ENCODE peak calls at places on chromosome 14, in five cellular contexts. P, O, C, I and A are unnamed samples.

GRCh38 chr14:45125754-45126153 is 8.5 kb downstream of the FKBP3 start:
- DNase-seq in I (no peak), P (no peak), O (no peak), C (no peak), A (no peak)

GRCh38 chr14:76086636-76087035 is 65.1 kb upstream of the GPATCH2L start:
- DNase-seq in O (no peak), I (no peak), C (no peak), P (no peak), A (no peak)

GRCh38 chr14:65344011-65344410 is 68.5 kb upstream of the FUT8 start:
- DNase-seq in C (no peak), O (no peak), P (no peak), I (no peak), A (no peak)

GRCh38 chr14:102138935-102139247 is 806 bp upstream of the WDR20 start:
- DNase-seq in P (no peak), C (no peak), I (no peak), O (no peak), A (no peak)

GRCh38 chr14:60656755-60657608 is 7.7 kb upstream of the SIX1 start:
- DNase-seq in P (peak), O (peak), I (peak), C (peak), A (peak)

GRCh38 chr14:63988579-63988978 is 135.8 kb downstream of the SYNE2 start:
- DNase-seq in C (no peak), I (no peak), P (no peak), O (no peak), A (no peak)

GRCh38 chr14:57391609-57392195 is 1.3 kb downstream of the NAA30 start:
- DNase-seq in P (peak), I (no peak), C (peak), O (no peak), A (no peak)

GRCh38 chr14:31110872-31111271 is 84.7 kb upstream of the STRN3 start:
- DNase-seq in P (no peak), O (no peak), I (no peak), C (no peak), A (no peak)

GRCh38 chr14:68466491-68466977 is 326.3 kb downstream of the ZFP36L1 start:
- DNase-seq in P (no peak), I (peak), C (no peak), O (no peak), A (no peak)

GRCh38 chr14:69708586-69709169 is 58.3 kb upstream of the SRSF5 start:
- DNase-seq in P (no peak), O (no peak), I (peak), C (peak), A (no peak)

GRCh38 chr14:88592016-88592415 is 29.2 kb downstream of the ZC3H14 start:
- DNase-seq in C (no peak), O (no peak), P (no peak), I (no peak), A (no peak)

GRCh38 chr14:88879016-88879415 is 54.6 kb downstream of the TTC8 start:
- DNase-seq in I (no peak), O (no peak), C (no peak), P (no peak), A (peak)

GRCh38 chr14:31320216-31320615 is 100.1 kb downstream of the HEATR5A start:
- DNase-seq in C (no peak), P (no peak), O (no peak), I (no peak), A (no peak)

GRCh38 chr14:67410313-67410712 is 1.7 kb downstream of the PLEK2 start:
- DNase-seq in C (no peak), P (peak), I (no peak), O (no peak), A (no peak)

GRCh38 chr14:47425302-47425701 is 250.1 kb downstream of the MDGA2 start:
- DNase-seq in I (no peak), P (no peak), C (no peak), O (no peak), A (no peak)

GRCh38 chr14:69693145-69693544 is 73.8 kb upstream of the SRSF5 start:
- DNase-seq in I (no peak), O (no peak), C (no peak), P (no peak), A (no peak)

GRCh38 chr14:91170504-91171121 is 56.7 kb downstream of the DGLUCY start:
- DNase-seq in O (no peak), I (no peak), P (no peak), C (peak), A (no peak)

GRCh38 chr14:104581521-104581920 is 2.0 kb downstream of the C14orf180 start:
- DNase-seq in C (no peak), I (no peak), P (no peak), O (no peak), A (no peak)

GRCh38 chr14:101193845-101194355 is 290.4 kb upstream of the RTL1 start:
- DNase-seq in O (no peak), P (no peak), C (no peak), I (no peak), A (no peak)

GRCh38 chr14:71049435-71050147 is 142.3 kb downstream of the PCNX1 start:
- DNase-seq in O (no peak), C (peak), I (no peak), P (no peak), A (no peak)

GRCh38 chr14:20904393-20905029 is 13.3 kb downstream of the RNASE3 start:
- DNase-seq in O (no peak), I (peak), P (no peak), C (no peak), A (peak)

GRCh38 chr14:102262894-102263462 is 42.0 kb downstream of the MOK start:
- DNase-seq in I (peak), O (no peak), C (peak), P (no peak), A (no peak)

GRCh38 chr14:94110552-94111181 is at the start of gene IFI27:
- DNase-seq in I (no peak), O (no peak), P (peak), C (no peak), A (no peak)

GRCh38 chr14:75049731-75050201 is 1.5 kb downstream of the MLH3 start:
- DNase-seq in C (no peak), I (no peak), O (no peak), P (no peak), A (peak)

GRCh38 chr14:21711360-21711961 is 37.8 kb upstream of the OR4E1 start:
- DNase-seq in C (peak), P (peak), O (no peak), I (peak), A (peak)

GRCh38 chr14:106844608-106845285 is 1318.4 kb downstream of the TMEM121 start:
- DNase-seq in P (peak), I (peak), O (no peak), C (peak), A (peak)

GRCh38 chr14:101525646-101526527 is 35.4 kb upstream of the DIO3 start:
- DNase-seq in O (no peak), I (no peak), C (peak), P (no peak), A (no peak)

GRCh38 chr14:103519837-103520212 is 2.8 kb downstream of the CKB start:
- DNase-seq in I (no peak), O (no peak), P (no peak), C (peak), A (no peak)

GRCh38 chr14:70924521-70924920 is 17.3 kb downstream of the PCNX1 start:
- DNase-seq in C (no peak), O (no peak), P (no peak), I (no peak), A (no peak)

GRCh38 chr14:94016446-94016976 is 9.6 kb upstream of the OTUB2 start:
- DNase-seq in C (no peak), P (no peak), O (no peak), I (no peak), A (no peak)

GRCh38 chr14:67820428-67820881 is 876 bp downstream of the RAD51B start:
- DNase-seq in O (no peak), C (peak), I (peak), P (peak), A (no peak)

GRCh38 chr14:91694643-91695042 is 37.2 kb downstream of the CATSPERB start:
- DNase-seq in P (no peak), I (no peak), C (no peak), O (no peak), A (no peak)

GRCh38 chr14:53954551-53955233 is 1.9 kb downstream of the BMP4 start:
- DNase-seq in P (no peak), C (no peak), O (no peak), I (no peak), A (no peak)

GRCh38 chr14:34051966-34052657 is 101.2 kb upstream of the EGLN3 start:
- DNase-seq in I (peak), C (no peak), O (peak), P (no peak), A (no peak)

GRCh38 chr14:31449971-31450610 is 7.2 kb downstream of the DTD2 start:
- DNase-seq in P (peak), C (peak), O (no peak), I (peak), A (no peak)

GRCh38 chr14:72906316-72906715 is 12.4 kb upstream of the DPF3 start:
- DNase-seq in P (no peak), I (no peak), C (no peak), O (no peak), A (no peak)

GRCh38 chr14:57352771-57353170 is 37.6 kb upstream of the NAA30 start:
- DNase-seq in O (no peak), I (no peak), P (no peak), C (no peak), A (no peak)

GRCh38 chr14:31781578-31781977 is 220.4 kb downstream of the NUBPL start:
- DNase-seq in O (no peak), I (no peak), C (no peak), P (no peak), A (no peak)

DNA sequence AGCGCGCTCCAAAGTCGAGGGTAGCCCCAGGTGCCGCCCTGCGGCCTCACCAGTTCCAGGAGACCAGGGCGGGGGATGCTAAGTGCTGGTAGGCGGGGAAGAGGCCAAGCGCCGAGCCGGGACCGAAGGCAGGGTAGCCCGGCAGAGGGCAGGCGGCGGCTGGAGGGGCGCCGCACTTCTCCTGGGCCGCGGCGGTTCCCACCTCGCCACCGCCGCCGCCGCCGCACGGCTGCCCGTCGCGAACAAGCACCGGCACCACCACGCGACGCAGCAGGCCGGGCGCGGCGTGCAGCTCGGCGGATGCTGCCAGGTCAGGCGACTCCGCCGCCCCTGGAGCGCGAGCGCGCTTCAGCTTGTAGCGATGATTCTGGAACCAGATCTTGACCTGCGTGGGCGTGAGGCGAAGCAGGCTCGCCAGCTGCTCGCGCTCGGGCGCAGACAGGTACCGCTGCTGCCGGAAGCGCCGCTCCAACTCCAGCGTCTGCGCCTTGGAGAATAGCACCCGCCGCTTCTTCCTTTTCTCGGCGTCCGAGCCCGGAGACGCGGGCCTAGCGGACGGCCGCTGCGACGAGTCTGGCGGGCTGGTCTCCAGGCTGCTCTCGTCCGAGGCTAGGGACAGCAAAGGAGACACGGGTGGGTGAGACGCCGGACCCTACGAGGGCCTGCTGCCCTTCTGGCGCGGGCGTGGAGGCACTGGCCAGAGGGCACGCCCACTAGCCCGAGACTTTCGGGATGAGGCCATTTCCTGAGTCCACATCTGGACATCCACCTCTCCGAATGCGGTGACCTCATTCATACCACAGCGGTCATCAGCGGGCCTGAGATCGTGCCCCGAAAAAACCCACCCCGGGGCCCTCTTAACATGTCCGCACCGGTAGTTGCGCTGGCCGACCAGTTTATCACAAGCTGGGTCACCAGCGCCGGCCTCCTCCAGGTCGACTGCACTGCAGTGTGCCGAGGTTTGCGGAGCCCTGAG is 1.3 kb downstream of the NKX2-8 start:
- DNase-seq in I (no peak), O (no peak), C (peak), P (no peak), A (no peak)
- H3K4me3 ChIP-seq in I (no peak), O (no peak), C (no peak), P (no peak), A (peak)

DNA sequence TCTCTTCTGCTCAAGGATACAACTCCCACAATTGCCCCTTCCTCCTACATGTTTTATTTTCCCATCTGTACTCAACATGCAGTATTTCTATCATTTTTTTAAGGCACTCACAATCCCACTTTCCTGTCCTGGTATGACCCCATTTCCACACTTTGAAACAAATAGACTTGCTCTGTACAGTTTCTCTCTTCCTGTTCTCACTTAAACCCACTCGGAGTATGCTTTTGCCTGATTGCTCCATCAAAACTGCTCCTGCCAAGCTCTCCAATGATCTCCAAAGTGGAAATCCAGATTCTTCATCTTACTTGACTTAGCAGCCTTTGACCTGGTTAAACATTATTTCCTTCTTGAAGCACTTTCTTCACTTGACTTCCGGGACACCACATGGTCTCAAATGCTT is 384.5 kb downstream of the SEC23A start:
- DNase-seq in I (no peak), O (no peak), P (no peak), C (no peak), A (no peak)
- TF ChIP-seq GABPA in I (no peak), O (no peak), P (no peak), C (no peak), A (no peak)

DNA sequence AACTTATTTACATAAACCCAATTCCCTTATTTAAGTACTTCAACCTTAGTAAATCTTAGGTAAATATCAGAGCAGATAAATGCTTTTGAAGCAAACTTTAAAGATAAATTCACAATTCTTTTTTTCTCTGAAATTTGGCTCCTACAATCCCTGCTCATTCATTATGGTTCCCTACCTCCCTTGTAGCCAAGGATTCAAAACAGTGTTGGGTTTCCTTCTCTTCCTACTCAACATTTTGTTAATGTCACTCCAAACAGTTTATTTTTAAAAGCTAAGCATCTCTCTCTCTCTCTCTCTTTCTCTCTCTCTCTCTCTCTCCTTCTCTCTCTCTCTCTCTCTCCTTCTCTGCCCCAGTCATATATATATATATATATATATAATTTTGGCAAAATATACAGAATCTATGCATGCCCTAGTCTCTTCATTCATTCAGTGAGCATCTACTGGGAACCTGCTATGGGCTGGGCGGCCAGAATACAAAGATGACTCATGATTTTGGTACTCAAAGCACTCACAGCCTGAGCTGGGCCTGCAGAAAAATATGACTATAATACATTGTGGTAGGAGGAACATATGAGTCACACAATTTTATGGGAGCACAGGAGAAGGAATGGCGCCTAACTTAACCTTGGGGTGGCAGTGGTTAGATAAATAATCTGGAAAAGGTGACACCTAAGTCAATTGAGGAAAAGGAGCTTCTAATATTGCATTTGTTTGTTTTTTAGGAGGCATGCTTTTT is 123.7 kb upstream of the DHRS4 start:
- DNase-seq in O (no peak), P (no peak), I (peak), C (no peak), A (peak)
- TF ChIP-seq REST in O (no peak), P (no peak), I (no peak), C (no peak), A (no peak)

GRCh38 chr14:95515080-95515489 is 1.4 kb downstream of the SYNE3 start:
- DNase-seq in P (no peak), I (no peak), C (peak), O (no peak), A (no peak)
- H3K4me3 ChIP-seq in P (no peak), I (peak), C (no peak), O (peak), A (peak)